ENCODE peak calls at places on chromosomes 4 and X, in five cellular contexts. R, A, S, K and B are unnamed samples.

GRCh38 chrX:133983974-133984578 is 1.3 kb downstream of the GPC3 start:
- DNase-seq in R (no peak), A (no peak), S (no peak), K (no peak), B (no peak)

GRCh38 chr4:140688711-140689598 is 67.2 kb downstream of the TBC1D9 start:
- DNase-seq in R (no peak), A (no peak), S (no peak), K (no peak), B (no peak)

GRCh38 chr4:165079476-165079875 is 25.8 kb downstream of the TRIM75 start:
- DNase-seq in R (no peak), A (no peak), S (peak; percentile 15), K (peak; percentile 83), B (no peak)

GRCh38 chr4:10102981-10103330 is 13.6 kb downstream of the WDR1 start:
- DNase-seq in R (no peak), A (no peak), S (no peak), K (no peak), B (no peak)

GRCh38 chrX:13845721-13846378 is 29.0 kb upstream of the GPM6B start:
- DNase-seq in R (no peak), A (no peak), S (no peak), K (no peak), B (no peak)

GRCh38 chr4:13084210-13084609 is 399.9 kb downstream of the RAB28 start:
- DNase-seq in R (no peak), A (no peak), S (no peak), K (no peak), B (no peak)

GRCh38 chr4:145299380-145300076 is 119.1 kb upstream of the OTUD4 start:
- DNase-seq in R (peak; percentile 69), A (peak; percentile 35), S (peak; percentile 88), K (no peak), B (peak; percentile 94)

GRCh38 chrX:42803320-42803719 is 25.4 kb upstream of the PPP1R2C start:
- DNase-seq in R (no peak), A (no peak), S (no peak), K (no peak), B (no peak)

GRCh38 chr4:13349096-13349495 is 135.0 kb downstream of the RAB28 start:
- DNase-seq in R (no peak), A (no peak), S (no peak), K (no peak), B (no peak)

GRCh38 chrX:10326578-10326977 is 169.8 kb downstream of the CLCN4 start:
- DNase-seq in R (no peak), A (no peak), S (peak; percentile 50), K (no peak), B (no peak)

GRCh38 chr4:79823148-79823763 is 249.8 kb downstream of the ANTXR2 start:
- DNase-seq in R (no peak), A (no peak), S (peak; percentile 9), K (no peak), B (no peak)

GRCh38 chr4:185123479-185123878 is 19.6 kb upstream of the SLC25A4 start:
- DNase-seq in R (no peak), A (no peak), S (no peak), K (no peak), B (no peak)

GRCh38 chr4:23038626-23039245 is 346.0 kb downstream of the GBA3 start:
- DNase-seq in R (no peak), A (no peak), S (no peak), K (no peak), B (no peak)

DNA sequence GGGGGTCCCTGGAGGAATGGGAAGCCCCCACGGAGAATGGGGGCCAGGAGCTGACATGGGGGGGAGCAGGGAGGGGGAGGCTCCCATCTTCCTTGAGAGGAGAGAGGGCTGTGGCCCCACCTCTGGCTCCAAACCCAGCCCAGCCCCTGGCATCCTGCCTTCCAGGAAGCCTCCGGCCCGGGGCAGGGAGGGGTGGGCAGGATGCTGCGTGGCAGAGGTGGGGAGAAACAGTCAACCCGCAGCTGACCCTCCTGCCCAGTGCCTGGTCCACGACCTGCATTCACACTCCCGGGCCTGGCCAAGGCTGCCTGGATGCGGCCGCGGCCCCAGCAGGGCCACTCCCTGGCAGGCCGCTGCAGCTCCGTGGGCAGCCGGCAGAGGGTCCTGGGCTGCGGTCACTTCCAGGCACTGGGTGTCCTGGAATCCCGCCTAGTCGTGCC is 39.0 kb downstream of the CPLX1 start:
- DNase-seq in R (no peak), A (no peak), S (no peak), K (peak; percentile 66), B (no peak)
- TF ChIP-seq CTCF in R (no peak), A (no peak), S (peak; percentile 26), K (no peak), B (no peak)

DNA sequence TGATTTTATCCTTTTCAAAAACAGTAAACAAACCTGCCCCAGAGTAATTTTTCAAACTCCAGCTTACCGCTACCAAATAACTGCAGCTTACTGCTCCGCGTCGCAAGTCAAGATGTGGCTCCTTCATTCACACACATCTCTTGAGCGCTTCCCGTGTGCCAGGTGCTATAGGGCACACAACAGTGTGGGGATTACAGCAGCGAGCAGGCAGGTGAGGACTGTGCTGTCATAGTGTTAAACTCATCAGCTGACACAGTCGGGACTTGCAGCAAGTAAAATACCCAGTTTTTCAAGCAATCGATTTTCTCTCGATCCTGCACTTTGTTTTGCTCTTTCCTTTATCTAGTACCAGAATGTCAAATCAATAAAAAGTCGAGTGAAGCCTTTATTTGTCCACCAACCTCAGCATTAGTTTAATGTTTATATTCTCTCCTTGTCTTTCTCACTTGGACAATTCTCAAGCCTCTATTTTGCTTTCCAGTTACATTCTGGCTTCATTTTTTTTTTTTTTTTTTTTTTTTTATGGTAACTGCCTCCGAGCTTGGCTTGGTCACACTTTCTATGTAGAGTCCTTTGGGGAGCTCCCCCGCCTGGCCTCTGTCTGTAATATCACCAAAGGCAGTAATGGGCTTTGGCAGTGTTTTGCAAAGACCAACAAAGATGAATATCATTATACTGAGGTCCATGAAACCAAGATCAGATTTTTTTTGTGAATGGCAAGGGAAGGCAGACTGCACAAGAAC is 8.3 kb upstream of the ASB5 start:
- DNase-seq in R (peak; percentile 21), A (peak; percentile 29), S (peak; percentile 76), K (peak; percentile 34), B (peak; percentile 44)
- TF ChIP-seq CTCF in R (peak; percentile 38), A (peak; percentile 49), S (peak; percentile 80), K (no peak), B (no peak)

DNA sequence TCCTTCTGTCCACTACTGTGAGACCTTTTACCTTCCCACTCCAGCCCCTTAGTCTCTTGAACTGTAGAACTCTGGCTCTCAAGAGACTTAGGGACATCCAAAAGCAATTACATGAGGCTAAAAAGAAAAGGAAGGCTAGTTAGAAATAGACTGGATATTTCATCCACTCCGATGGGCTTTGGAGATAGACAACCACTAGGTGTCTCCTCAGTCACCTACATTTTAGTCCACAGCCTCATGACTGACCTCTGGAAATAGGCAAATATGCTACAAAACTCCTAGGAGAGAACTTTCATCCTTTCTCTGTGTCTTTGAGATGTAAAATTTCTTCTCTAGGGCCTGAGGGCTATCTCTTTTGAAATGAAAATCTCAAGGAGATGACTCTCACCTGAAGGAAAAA is 45.1 kb upstream of the LAMP2 start:
- DNase-seq in R (no peak), A (peak; percentile 15), S (no peak), K (no peak), B (no peak)
- TF ChIP-seq CTCF in R (peak; percentile 23), A (peak; percentile 33), S (peak; percentile 46), K (peak; percentile 21), B (no peak)

DNA sequence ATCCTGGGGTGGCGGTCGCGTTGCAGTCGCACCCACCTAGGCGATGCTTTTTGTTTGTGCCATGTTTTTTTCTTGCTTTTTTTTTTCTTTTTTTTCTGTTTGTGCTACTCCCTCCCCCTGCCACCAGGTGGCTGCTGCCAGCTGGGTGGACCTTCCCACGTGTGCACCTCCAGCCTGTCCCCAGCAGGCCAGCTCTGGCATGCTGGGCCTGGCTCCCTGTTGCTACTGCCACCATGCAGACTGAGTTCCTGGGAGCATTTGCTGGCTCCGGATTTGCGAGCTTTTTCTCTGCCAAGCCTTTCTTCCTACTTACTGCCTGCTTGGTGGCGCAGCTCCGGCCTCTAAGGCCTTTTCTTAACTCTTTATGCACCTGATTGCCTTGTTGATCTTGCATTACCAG is 161.2 kb upstream of the WDFY3 start:
- DNase-seq in R (peak; percentile 9), A (peak; percentile 47), S (no peak), K (no peak), B (peak; percentile 1)
- TF ChIP-seq CTCF in R (peak; percentile 47), A (peak; percentile 38), S (peak; percentile 77), K (no peak), B (peak; percentile 26)

GRCh38 chr4:37615720-37616063 is 70.5 kb downstream of the RELL1 start:
- DNase-seq in R (no peak), A (no peak), S (no peak), K (no peak), B (no peak)
- TF ChIP-seq CTCF in R (no peak), A (no peak), S (no peak), K (no peak), B (no peak)

GRCh38 chr4:89308161-89308500 is 531 bp upstream of the GPRIN3 start:
- DNase-seq in R (no peak), A (peak; percentile 8), S (no peak), K (no peak), B (no peak)

GRCh38 chr4:89305712-89306437 is 1.7 kb downstream of the GPRIN3 start:
- DNase-seq in R (no peak), A (no peak), S (peak; percentile 23), K (peak; percentile 44), B (peak; percentile 51)

GRCh38 chr4:89306486-89307184 is 965 bp downstream of the GPRIN3 start:
- DNase-seq in R (no peak), A (no peak), S (no peak), K (peak; percentile 62), B (no peak)

GRCh38 chr4:89307185-89307445 is 485 bp downstream of the GPRIN3 start:
- DNase-seq in R (no peak), A (no peak), S (no peak), K (no peak), B (no peak)

GRCh38 chr4:89307446-89308160 is at the start of gene GPRIN3:
- DNase-seq in R (peak; percentile 46), A (peak; percentile 58), S (peak; percentile 10), K (peak; percentile 75), B (peak; percentile 78)
- TF ChIP-seq CTCF in R (no peak), A (no peak), S (no peak), K (no peak), B (no peak)

GRCh38 chr4:184099541-184099966 is 118.1 kb downstream of the ENPP6 start:
- DNase-seq in R (no peak), A (no peak), S (no peak), K (no peak), B (no peak)

GRCh38 chr4:184102488-184102887 is 115.2 kb downstream of the ENPP6 start:
- DNase-seq in R (no peak), A (no peak), S (no peak), K (no peak), B (no peak)

GRCh38 chr4:184099033-184099432 is 118.6 kb downstream of the ENPP6 start:
- DNase-seq in R (no peak), A (no peak), S (no peak), K (no peak), B (no peak)

GRCh38 chr4:184101711-184102110 is 116.0 kb downstream of the ENPP6 start:
- DNase-seq in R (no peak), A (no peak), S (no peak), K (no peak), B (no peak)

GRCh38 chr4:184100297-184100885 is 117.3 kb downstream of the ENPP6 start:
- DNase-seq in R (peak; percentile 27), A (peak; percentile 66), S (peak; percentile 5), K (peak; percentile 60), B (peak; percentile 60)
- TF ChIP-seq CTCF in R (peak; percentile 59), A (peak; percentile 86), S (no peak), K (peak; percentile 52), B (peak; percentile 91)